ENCODE peak calls at places on chromosomes 13 and 19, in four cellular contexts. X is H1, W is HepG2, Y is GM12878. K is an unnamed sample.

GRCh38 chr13:21008026-21008425 is 53.4 kb downstream of the LATS2 start:
- DNase-seq in X (no peak), Y (no peak), W (no peak), K (no peak)

GRCh38 chr13:101152184-101152583 is 264.1 kb downstream of the NALCN start:
- DNase-seq in W (no peak), X (no peak), Y (no peak), K (no peak)

GRCh38 chr13:79482271-79482970 is 1.5 kb downstream of the NDFIP2 start:
- DNase-seq in X (no peak), W (no peak), Y (no peak), K (no peak)

GRCh38 chr13:79679334-79679733 is 198.4 kb downstream of the NDFIP2 start:
- DNase-seq in X (peak), W (peak), Y (no peak), K (peak)

GRCh38 chr13:113506025-113506685 is 15.6 kb upstream of the DCUN1D2 start:
- DNase-seq in Y (no peak), X (no peak), W (no peak), K (no peak)

GRCh38 chr13:54004026-54004699 is 975.5 kb downstream of the OLFM4 start:
- DNase-seq in X (no peak), Y (no peak), W (no peak), K (no peak)

GRCh38 chr13:97976551-97977375 is 23.3 kb downstream of the IPO5 start:
- DNase-seq in Y (no peak), W (no peak), X (peak), K (no peak)

GRCh38 chr13:98195054-98195791 is 18.2 kb upstream of the RNF113B start:
- DNase-seq in Y (no peak), X (no peak), W (no peak), K (no peak)

GRCh38 chr19:34508540-34508939 is 27.0 kb downstream of the WTIP start:
- DNase-seq in Y (no peak), X (peak), W (no peak), K (no peak)

GRCh38 chr19:7855426-7856276 is 18.5 kb downstream of the PRR36 start:
- DNase-seq in W (no peak), X (no peak), Y (no peak), K (no peak)

GRCh38 chr13:42769650-42770049 is 11.7 kb upstream of the FAM216B start:
- DNase-seq in W (no peak), X (no peak), Y (no peak), K (no peak)

GRCh38 chr19:11848594-11849263 is at the start of gene ZNF439:
- DNase-seq in Y (peak), W (peak), X (peak), K (peak)

GRCh38 chr13:98520674-98521449 is 56.0 kb downstream of the STK24 start:
- DNase-seq in W (no peak), Y (no peak), X (no peak), K (no peak)

GRCh38 chr13:51733656-51734334 is 70.2 kb downstream of the DHRS12 start:
- DNase-seq in X (no peak), W (no peak), Y (no peak), K (no peak)

GRCh38 chr19:1409204-1410005 is 2.0 kb downstream of the DAZAP1 start:
- DNase-seq in W (no peak), Y (no peak), X (no peak), K (no peak)

GRCh38 chr13:93561553-93561952 is 334.9 kb downstream of the GPC6 start:
- DNase-seq in W (no peak), X (no peak), Y (no peak), K (peak)

GRCh38 chr13:50766043-50766442 is 77.4 kb downstream of the DLEU7 start:
- DNase-seq in W (no peak), Y (no peak), X (no peak), K (no peak)

GRCh38 chr13:23866420-23867026 is 22.7 kb downstream of the MIPEP start:
- DNase-seq in Y (no peak), X (no peak), W (no peak), K (no peak)

GRCh38 chr19:55691561-55692481 is 16.8 kb downstream of the EPN1 start:
- DNase-seq in Y (no peak), W (no peak), X (no peak), K (no peak)

GRCh38 chr19:11203194-11204075 is 6.1 kb upstream of the KANK2 start:
- DNase-seq in W (peak), Y (no peak), X (peak), K (no peak)

GRCh38 chr19:48634424-48635262 is 2.5 kb downstream of the DBP start:
- DNase-seq in X (peak), Y (peak), W (peak), K (peak)

GRCh38 chr13:88217372-88217771 is 546.2 kb downstream of the SLITRK5 start:
- DNase-seq in Y (no peak), X (no peak), W (no peak), K (no peak)

GRCh38 chr13:66329988-66330429 is 900.1 kb downstream of the PCDH9 start:
- DNase-seq in X (no peak), W (no peak), Y (no peak), K (no peak)

GRCh38 chr13:60397693-60398437 is 845 bp downstream of the TDRD3 start:
- DNase-seq in W (peak), Y (no peak), X (no peak), K (peak)

GRCh38 chr13:41428155-41428554 is 29.2 kb upstream of the RGCC start:
- DNase-seq in W (no peak), Y (no peak), X (peak), K (no peak)

DNA sequence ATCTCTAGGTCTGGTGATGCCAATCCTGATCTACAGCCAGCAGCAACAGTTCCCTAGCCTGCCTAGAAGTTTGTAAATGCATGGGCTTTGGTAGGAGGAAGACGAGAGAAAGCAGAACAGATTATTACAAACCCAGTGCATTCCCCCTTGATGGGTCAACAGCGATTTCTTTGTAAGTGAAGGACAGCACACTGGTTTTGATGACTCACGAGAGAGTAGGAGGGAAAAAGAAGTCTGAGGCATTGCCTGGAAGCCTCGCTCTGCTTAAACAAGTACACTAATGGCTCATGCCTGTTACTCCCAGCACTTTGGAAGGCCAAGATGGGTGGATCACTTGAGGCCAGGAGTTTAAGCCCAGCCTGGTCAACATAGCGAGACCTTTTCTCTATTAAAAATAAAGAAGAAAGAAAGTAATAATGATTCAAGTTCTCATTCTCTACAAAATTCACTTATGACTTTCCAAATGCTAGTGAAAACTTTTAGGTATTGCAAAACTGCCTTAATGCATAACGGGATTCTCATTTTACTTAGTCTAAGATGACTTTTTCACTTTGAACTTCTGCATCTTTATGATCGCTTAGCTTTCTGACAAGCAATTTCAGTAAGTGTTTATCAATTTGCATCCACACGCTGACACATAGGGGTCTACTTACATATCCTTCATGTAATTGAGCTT is 47.7 kb upstream of the USPL1 start:
- DNase-seq in X (peak), W (peak), Y (no peak), K (peak)
- TF ChIP-seq YY1 in X (no peak), W (no peak), Y (no peak), K (no peak)

GRCh38 chr13:84896128-84896527 is 903.1 kb downstream of the SLITRK6 start:
- DNase-seq in Y (peak), X (peak), W (peak), K (peak)

GRCh38 chr13:84894749-84895148 is 904.5 kb downstream of the SLITRK6 start:
- DNase-seq in X (peak), Y (no peak), W (no peak), K (no peak)
- TF ChIP-seq ZNF274 in X (no peak), Y (no peak), W (no peak), K (no peak)

DNA sequence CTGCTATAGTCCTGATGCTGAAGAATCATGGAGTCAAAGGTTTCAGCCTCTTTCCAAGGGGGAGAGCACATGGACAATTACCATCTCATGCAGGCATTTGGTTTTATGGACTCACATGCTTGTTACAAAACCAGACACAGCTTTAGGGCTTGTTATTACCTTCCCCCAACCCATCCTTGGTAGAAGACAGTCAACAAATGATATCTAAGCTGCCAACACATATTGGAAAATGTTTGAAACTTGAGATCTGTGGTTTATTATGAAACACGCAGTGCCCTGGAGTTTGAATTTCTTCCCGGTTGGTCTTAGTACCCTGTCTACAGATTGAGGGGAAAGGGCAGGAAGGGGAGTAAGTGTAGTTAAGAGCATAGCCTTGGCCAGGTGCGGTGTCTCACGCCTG is 12.5 kb upstream of the CYP2A6 start:
- DNase-seq in Y (no peak), W (no peak), X (no peak), K (no peak)
- TF ChIP-seq SUZ12 in Y (no peak), W (no peak), X (no peak), K (no peak)

GRCh38 chr19:54684537-54684936 is 21.8 kb downstream of the LILRB4 start:
- DNase-seq in X (no peak), W (peak), Y (no peak), K (peak)
- TF ChIP-seq YY1 in X (no peak), W (no peak), Y (no peak), K (no peak)

GRCh38 chr13:74674701-74675100 is 540.5 kb upstream of the KLF12 start:
- DNase-seq in X (no peak), W (no peak), Y (no peak), K (no peak)

GRCh38 chr13:74675185-74675584 is 541.0 kb upstream of the KLF12 start:
- DNase-seq in W (no peak), Y (no peak), X (no peak), K (no peak)

GRCh38 chr13:74681891-74682290 is 547.7 kb upstream of the KLF12 start:
- DNase-seq in Y (no peak), W (no peak), X (no peak), K (no peak)

GRCh38 chr13:74683411-74683810 is 549.2 kb upstream of the KLF12 start:
- DNase-seq in Y (no peak), W (peak), X (no peak), K (no peak)

GRCh38 chr13:74678308-74678958 is 544.2 kb upstream of the KLF12 start:
- DNase-seq in Y (no peak), X (no peak), W (no peak), K (no peak)
- TF ChIP-seq ZNF274 in Y (no peak), X (no peak), W (no peak), K (no peak)

DNA sequence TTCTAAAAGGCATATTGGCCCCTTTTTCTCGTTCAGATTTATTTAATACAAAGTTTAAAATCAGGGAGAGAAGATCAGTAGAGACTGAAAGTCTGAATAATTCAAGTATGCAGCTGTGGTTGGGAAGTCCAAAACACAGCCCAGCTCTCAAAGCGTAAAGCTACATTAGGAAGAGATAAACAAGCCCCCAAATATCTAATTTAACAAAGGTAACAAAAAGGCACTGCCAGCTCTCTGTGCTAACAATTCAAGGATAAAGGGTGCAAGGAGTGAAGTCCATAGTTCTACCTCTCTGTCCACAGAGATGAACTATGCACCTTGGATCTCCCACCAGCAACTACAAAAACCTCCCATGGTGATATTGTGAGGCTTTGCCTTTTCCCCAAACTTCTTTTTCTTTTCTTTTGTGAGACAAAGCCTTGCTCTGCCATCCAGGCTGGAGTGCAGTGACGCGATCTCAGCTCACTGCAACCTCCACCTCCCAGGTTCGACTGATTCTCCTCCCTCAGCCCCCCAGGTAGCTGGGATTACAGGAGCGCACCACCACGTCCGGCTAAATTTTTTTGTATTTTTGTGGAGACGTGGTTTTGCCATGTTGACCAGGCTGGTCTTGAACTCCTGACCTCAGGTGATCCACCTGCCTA is 104.4 kb downstream of the LHFPL6 start:
- DNase-seq in X (no peak), W (no peak), Y (no peak), K (peak)
- TF ChIP-seq SUZ12 in X (no peak), W (no peak), Y (no peak), K (no peak)

GRCh38 chr13:49536144-49536873 is 40.6 kb downstream of the PHF11 start:
- DNase-seq in X (no peak), W (no peak), Y (no peak), K (no peak)

GRCh38 chr13:49533011-49533410 is 37.3 kb downstream of the PHF11 start:
- DNase-seq in X (no peak), Y (no peak), W (no peak), K (no peak)

GRCh38 chr13:49530452-49530851 is 34.7 kb downstream of the PHF11 start:
- DNase-seq in X (no peak), W (no peak), Y (no peak), K (no peak)

GRCh38 chr13:49533586-49534269 is 38.0 kb downstream of the PHF11 start:
- DNase-seq in X (no peak), Y (no peak), W (no peak), K (no peak)

GRCh38 chr13:49532593-49532992 is 36.8 kb downstream of the PHF11 start:
- DNase-seq in X (no peak), W (no peak), Y (no peak), K (no peak)
- TF ChIP-seq YY1 in X (no peak), W (no peak), Y (no peak), K (no peak)